ENCODE peak calls at places on chromosomes 5 and 9, in eight cellular contexts. R is transverse colon, S is endothelial cell of umbilical vein, Y is HepG2, K is GM12892, O is Panc1, P is spleen, C is HL-60. X is an unnamed sample.
A peak's percentile ranks its signal among the peaks of the same experiment; 100 is the strongest.

GRCh38 chr5:28779161-28779754 is 1740.9 kb upstream of the CDH9 start:
- DNase-seq in P (no peak), C (no peak), R (no peak), K (no peak), Y (no peak), S (no peak), O (peak; percentile 13), X (no peak)

GRCh38 chr9:3608011-3608410 is 82.2 kb upstream of the RFX3 start:
- DNase-seq in R (no peak), S (no peak), K (no peak), C (no peak), P (no peak), Y (no peak), O (no peak), X (no peak)

GRCh38 chr9:129640086-129640870 is 1.7 kb downstream of the ASB6 start:
- DNase-seq in P (no peak), R (no peak), C (no peak), Y (no peak), O (no peak), K (no peak), S (no peak), X (no peak)

GRCh38 chr5:173331956-173332479 is 3.8 kb upstream of the STC2 start:
- DNase-seq in R (peak; percentile 79), C (peak; percentile 77), K (peak; percentile 71), P (peak; percentile 87), S (peak; percentile 86), Y (peak; percentile 74), O (no peak), X (peak; percentile 69)

GRCh38 chr5:124156408-124157027 is 589.9 kb downstream of the ZNF608 start:
- DNase-seq in R (no peak), S (peak; percentile 60), K (no peak), C (no peak), P (no peak), Y (no peak), O (no peak), X (no peak)

GRCh38 chr5:174410716-174411512 is 313.5 kb upstream of the MSX2 start:
- DNase-seq in S (no peak), R (no peak), O (no peak), C (no peak), P (no peak), Y (no peak), K (no peak), X (no peak)

GRCh38 chr9:93464876-93465275 is 11.5 kb upstream of the FAM120AOS start:
- DNase-seq in K (no peak), S (no peak), Y (no peak), R (no peak), O (no peak), P (no peak), C (no peak), X (no peak)

GRCh38 chr9:15219511-15219910 is 87.5 kb downstream of the TTC39B start:
- DNase-seq in R (no peak), O (no peak), C (no peak), Y (no peak), K (no peak), S (no peak), P (no peak), X (no peak)

GRCh38 chr5:37838152-37838932 is 1.5 kb downstream of the GDNF start:
- DNase-seq in Y (no peak), K (no peak), O (no peak), P (no peak), C (no peak), R (no peak), S (peak; percentile 22), X (peak; percentile 10)

GRCh38 chr9:137241490-137242328 is 622 bp downstream of the TUBB4B start:
- DNase-seq in C (no peak), R (peak; percentile 80), Y (peak; percentile 54), K (peak; percentile 62), S (peak; percentile 18), O (no peak), P (peak; percentile 94), X (peak; percentile 65)

GRCh38 chr5:156481741-156482140 is 154.8 kb downstream of the SGCD start:
- DNase-seq in S (no peak), R (no peak), P (no peak), C (no peak), K (no peak), Y (no peak), O (no peak), X (no peak)

GRCh38 chr5:41794478-41794877 is 75.7 kb downstream of the OXCT1 start:
- DNase-seq in S (peak; percentile 95), Y (peak; percentile 3), R (no peak), K (no peak), C (no peak), O (no peak), P (no peak), X (no peak)

GRCh38 chr5:56048124-56048523 is 53.4 kb upstream of the IL6ST start:
- DNase-seq in Y (no peak), O (no peak), R (peak; percentile 23), S (no peak), K (no peak), P (no peak), C (no peak), X (no peak)

GRCh38 chr9:117795271-117795670 is 91.1 kb downstream of the TLR4 start:
- DNase-seq in R (no peak), S (no peak), K (no peak), P (no peak), O (no peak), C (no peak), Y (no peak), X (no peak)

GRCh38 chr9:7784472-7784871 is 15.1 kb downstream of the DMAC1 start:
- DNase-seq in C (no peak), O (no peak), R (no peak), Y (no peak), K (no peak), S (no peak), P (no peak), X (no peak)

GRCh38 chr5:135223404-135223803 is 175.6 kb downstream of the MACROH2A1 start:
- DNase-seq in C (no peak), K (no peak), R (no peak), S (no peak), O (no peak), Y (peak; percentile 21), P (no peak), X (no peak)

DNA sequence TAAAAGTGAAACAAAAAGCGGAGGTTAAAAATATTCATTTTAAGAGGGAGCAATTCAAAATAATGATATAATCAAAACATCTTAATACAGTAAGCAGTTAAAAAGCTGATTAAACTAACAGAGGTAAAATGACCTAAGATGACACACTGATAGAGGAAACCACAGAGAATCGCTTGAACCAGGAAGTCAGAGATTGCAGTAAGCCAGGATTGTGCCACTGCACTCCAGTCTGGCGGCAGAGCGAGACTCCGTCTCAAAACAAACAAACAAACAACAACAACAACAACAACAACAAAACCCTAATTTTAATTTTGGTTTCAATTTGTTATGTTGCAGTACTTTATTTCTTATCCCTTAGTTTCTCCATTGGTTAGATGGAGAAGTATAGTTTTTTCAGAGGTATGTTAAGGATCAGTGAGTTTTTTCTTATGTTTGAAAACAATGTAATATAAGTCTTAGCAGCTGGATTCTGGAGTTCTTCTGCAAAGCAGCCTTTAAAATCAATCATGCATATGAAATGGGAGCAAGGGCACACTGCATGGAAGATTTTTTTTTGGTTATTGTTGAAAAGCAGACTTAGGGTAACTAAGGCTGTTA is 58.5 kb downstream of the MLANA start:
- DNase-seq in O (no peak), R (no peak), C (peak; percentile 33), P (no peak), K (no peak), Y (no peak), S (no peak), X (no peak)
- TF ChIP-seq POLR2AphosphoS5 in O (no peak), R (no peak), C (no peak), P (no peak), K (no peak), Y (no peak), S (no peak), X (no peak)

GRCh38 chr5:138554143-138554542 is 11.1 kb upstream of the ETF1 start:
- DNase-seq in O (no peak), K (no peak), Y (no peak), C (no peak), S (no peak), P (no peak), R (no peak), X (no peak)
- TF ChIP-seq POLR2AphosphoS5 in O (no peak), K (no peak), Y (no peak), C (no peak), S (no peak), P (no peak), R (no peak), X (no peak)

GRCh38 chr5:13994606-13995336 is 50.3 kb upstream of the DNAH5 start:
- DNase-seq in P (no peak), R (no peak), C (no peak), K (no peak), O (no peak), Y (no peak), S (no peak), X (no peak)
- TF ChIP-seq POLR2AphosphoS5 in P (no peak), R (no peak), C (no peak), K (no peak), O (no peak), Y (no peak), S (no peak), X (no peak)

GRCh38 chr5:61309115-61309514 is 22.9 kb upstream of the ZSWIM6 start:
- DNase-seq in R (no peak), Y (no peak), K (no peak), S (no peak), P (no peak), C (no peak), O (no peak), X (no peak)

GRCh38 chr5:61313960-61314681 is 17.9 kb upstream of the ZSWIM6 start:
- DNase-seq in Y (no peak), C (no peak), O (peak; percentile 98), K (no peak), P (no peak), S (peak; percentile 97), R (no peak), X (no peak)

GRCh38 chr5:61311056-61311455 is 21.0 kb upstream of the ZSWIM6 start:
- DNase-seq in C (no peak), O (no peak), P (no peak), R (no peak), Y (no peak), S (no peak), K (no peak), X (no peak)

GRCh38 chr5:61308699-61309098 is 23.4 kb upstream of the ZSWIM6 start:
- DNase-seq in C (no peak), R (no peak), K (no peak), Y (no peak), O (no peak), P (no peak), S (no peak), X (no peak)

DNA sequence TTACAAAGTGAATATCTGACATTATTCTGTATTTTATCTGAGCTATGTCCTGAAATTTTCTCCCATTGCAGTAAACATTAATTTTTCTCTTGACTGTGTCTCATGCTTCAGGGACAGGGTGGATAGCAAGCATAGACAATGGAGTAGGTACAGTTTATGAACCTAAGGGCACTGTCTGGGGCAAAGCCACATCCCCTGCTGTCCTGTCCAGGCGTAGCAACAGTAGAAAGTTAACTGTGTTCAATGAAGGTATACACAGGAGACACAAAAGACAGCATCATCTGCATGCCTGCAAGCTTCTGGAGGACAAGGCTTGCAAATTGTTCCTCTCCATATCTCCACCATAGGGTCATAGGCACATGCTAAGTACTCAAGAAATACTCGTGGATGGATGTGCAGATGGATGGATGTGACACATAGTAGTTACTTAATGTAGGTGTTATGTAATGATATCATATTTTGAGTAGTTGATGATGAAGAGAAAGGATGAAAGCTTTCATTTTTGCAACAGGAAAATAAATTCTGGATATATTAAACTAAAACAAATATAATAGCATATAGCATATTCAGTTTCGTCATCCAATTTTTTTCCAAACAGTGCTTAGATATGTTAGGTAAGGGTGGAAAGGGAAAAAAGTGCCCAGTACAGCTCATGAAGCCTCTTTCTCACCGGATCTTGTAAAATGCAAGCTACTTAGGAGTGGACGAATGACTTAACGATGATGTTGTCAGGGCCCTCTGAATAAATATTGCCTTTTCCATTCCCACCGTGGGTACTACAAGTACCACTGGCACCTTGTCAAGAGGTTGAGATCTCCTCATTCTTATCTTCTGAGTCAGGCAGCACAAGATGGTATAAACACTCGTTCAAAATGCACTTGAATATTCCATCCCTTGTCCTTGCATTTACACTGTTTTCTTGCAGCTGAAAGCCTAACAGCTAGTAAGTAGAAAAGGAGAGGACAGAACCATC is 19.9 kb upstream of the ZSWIM6 start:
- DNase-seq in R (no peak), K (no peak), S (peak; percentile 93), P (no peak), C (no peak), Y (no peak), O (peak; percentile 98), X (no peak)
- TF ChIP-seq POLR2AphosphoS5 in R (peak; percentile 20), K (no peak), S (peak; percentile 79), P (no peak), C (no peak), Y (no peak), O (no peak), X (no peak)

X was measured in GM12891.